ENCODE peak calls at places on chromosomes 4 and X, in four cellular contexts. H is NCI-H1417, O is cardiac fibroblast, Y is iris pigment epithelial cell. Z is an unnamed sample.
A peak's percentile ranks its signal among the peaks of the same experiment; 100 is the strongest.

GRCh38 chr4:98571161-98571786 is 87.1 kb downstream of the TSPAN5 start:
- DNase-seq in H (no peak), Y (no peak), O (no peak), Z (no peak)

GRCh38 chrX:55489315-55490009 is at the start of gene USP51:
- DNase-seq in Y (peak; percentile 26), H (peak; percentile 39), O (peak; percentile 73), Z (peak; percentile 9)

GRCh38 chr4:105474110-105474518 is 252 bp upstream of the PPA2 start:
- DNase-seq in H (no peak), Y (peak; percentile 82), O (peak; percentile 90), Z (no peak)

GRCh38 chr4:74451214-74451661 is 6.3 kb downstream of the AREG start:
- DNase-seq in O (peak; percentile 69), H (no peak), Y (peak; percentile 79), Z (no peak)

GRCh38 chr4:77931452-77932135 is 69.0 kb downstream of the MRPL1 start:
- DNase-seq in O (peak; percentile 80), Y (peak; percentile 94), H (no peak), Z (no peak)

GRCh38 chr4:16026155-16026761 is 57.6 kb downstream of the PROM1 start:
- DNase-seq in H (peak; percentile 16), Y (peak; percentile 60), O (peak; percentile 78), Z (peak; percentile 19)

GRCh38 chrX:39648548-39649254 is 449.1 kb downstream of the BCOR start:
- DNase-seq in H (no peak), Y (no peak), O (no peak), Z (no peak)

GRCh38 chr4:76704133-76704881 is 193.6 kb downstream of the SOWAHB start:
- DNase-seq in H (no peak), O (peak; percentile 84), Y (peak; percentile 87), Z (no peak)

GRCh38 chrX:28625223-28625622 is 38.0 kb downstream of the IL1RAPL1 start:
- DNase-seq in O (no peak), Y (no peak), H (peak; percentile 82), Z (no peak)

GRCh38 chr4:189128341-189128740 is 812.3 kb upstream of the FRG1 start:
- DNase-seq in H (no peak), Y (no peak), O (no peak), Z (no peak)

Z was measured in NCI-H1105.